ENCODE peak calls at places on chromosome 17, in five cellular contexts. X is D341Med, F is AG09309, A is amygdala, Y is thoracic aorta. Z is an unnamed sample.

GRCh38 chr17:2449486-2449885 is 48.6 kb upstream of the MNT start:
- DNase-seq in X (no peak), F (peak), A (no peak), Y (no peak), Z (no peak)

GRCh38 chr17:64315032-64315490 is 52.0 kb upstream of the TEX2 start:
- DNase-seq in X (no peak), F (no peak), A (no peak), Y (peak), Z (peak)

GRCh38 chr17:81191116-81191515 is 25.1 kb upstream of the AATK start:
- DNase-seq in X (no peak), F (no peak), A (no peak), Y (no peak), Z (no peak)

GRCh38 chr17:17502741-17503565 is 6.8 kb upstream of the RASD1 start:
- DNase-seq in X (no peak), F (no peak), A (no peak), Y (no peak), Z (no peak)

GRCh38 chr17:7912927-7913524 is 3.1 kb downstream of the RNF227 start:
- DNase-seq in X (no peak), F (no peak), A (no peak), Y (no peak), Z (no peak)

GRCh38 chr17:39096435-39097158 is 54.8 kb downstream of the PLXDC1 start:
- DNase-seq in X (no peak), F (no peak), A (no peak), Y (no peak), Z (no peak)

GRCh38 chr17:69047368-69048263 is 13.1 kb downstream of the ABCA9 start:
- DNase-seq in X (no peak), F (peak), A (no peak), Y (no peak), Z (peak)

GRCh38 chr17:34892864-34893263 is 68.4 kb downstream of the CCT6B start:
- DNase-seq in X (peak), F (no peak), A (no peak), Y (no peak), Z (no peak)

GRCh38 chr17:3723556-3724372 is at the start of gene HASPIN:
- DNase-seq in X (peak), F (no peak), A (peak), Y (peak), Z (peak)

Z was measured in ureter.